ENCODE peak calls at places on chromosomes 7 and 10, in nine cellular contexts. W, F, A, B, L, R, N, G and V are unnamed samples.

GRCh38 chr10:116774728-116775151 is 32.4 kb upstream of the HSPA12A start:
- DNase-seq in R (no peak), B (no peak), W (no peak), G (peak), F (no peak), L (no peak), N (no peak), A (peak), V (no peak)

GRCh38 chr7:137820677-137821420 is 25.9 kb downstream of the DGKI start:
- DNase-seq in B (no peak), G (peak), W (no peak), R (no peak), A (peak), F (peak), L (peak), N (no peak), V (peak)

GRCh38 chr7:30658471-30659074 is 23.7 kb downstream of the CRHR2 start:
- DNase-seq in B (no peak), W (no peak), A (no peak), G (no peak), N (no peak), F (no peak), L (no peak), R (no peak), V (no peak)

GRCh38 chr7:28539289-28539981 is 127.1 kb downstream of the CREB5 start:
- DNase-seq in B (no peak), N (no peak), R (no peak), W (no peak), A (no peak), L (no peak), G (no peak), F (no peak), V (no peak)

GRCh38 chr10:103757531-103758293 is 97.7 kb downstream of the SH3PXD2A start:
- DNase-seq in G (peak), F (peak), L (peak), W (peak), B (peak), R (peak), N (peak), A (no peak), V (peak)

GRCh38 chr7:150631084-150631824 is 931 bp downstream of the GIMAP6 start:
- DNase-seq in A (no peak), F (no peak), W (no peak), B (peak), G (no peak), N (no peak), L (no peak), R (no peak), V (no peak)

GRCh38 chr10:81288544-81288943 is 586.5 kb upstream of the NRG3 start:
- DNase-seq in L (no peak), A (no peak), N (no peak), R (no peak), F (no peak), W (no peak), B (no peak), G (no peak), V (no peak)

GRCh38 chr10:121539757-121540156 is 58.5 kb downstream of the FGFR2 start:
- DNase-seq in L (no peak), R (no peak), G (no peak), A (no peak), F (no peak), B (no peak), N (no peak), W (no peak), V (no peak)

GRCh38 chr7:79272066-79272669 is 181.3 kb downstream of the MAGI2 start:
- DNase-seq in L (peak), A (peak), R (peak), B (no peak), N (peak), G (no peak), F (no peak), W (peak), V (peak)

GRCh38 chr10:78557433-78557925 is 511.3 kb upstream of the ZMIZ1 start:
- DNase-seq in W (no peak), R (no peak), F (no peak), G (no peak), L (no peak), N (no peak), A (no peak), B (no peak), V (no peak)

GRCh38 chr7:106421181-106421762 is 136.5 kb upstream of the NAMPT start:
- DNase-seq in N (peak), L (peak), B (no peak), F (peak), R (peak), G (peak), W (no peak), A (peak), V (peak)

GRCh38 chr10:111078505-111079185 is 1.8 kb downstream of the ADRA2A start:
- DNase-seq in W (no peak), A (no peak), F (no peak), N (no peak), L (no peak), R (no peak), G (no peak), B (no peak), V (no peak)

GRCh38 chr10:13614530-13615332 is 28.0 kb downstream of the PRPF18 start:
- DNase-seq in L (peak), F (peak), R (no peak), W (peak), A (no peak), B (no peak), G (no peak), N (peak), V (peak)

GRCh38 chr7:152142976-152143665 is 117.6 kb downstream of the GALNT11 start:
- DNase-seq in R (no peak), N (no peak), W (no peak), G (no peak), L (no peak), B (no peak), F (no peak), A (no peak), V (no peak)

GRCh38 chr10:9878429-9878828 is 1139.2 kb upstream of the CELF2 start:
- DNase-seq in N (no peak), F (no peak), B (no peak), W (no peak), A (no peak), L (no peak), G (no peak), R (no peak), V (no peak)